ENCODE peak calls at places on chromosomes 2 and 18, in eight cellular contexts. N is cardiac muscle cell, D is fibroblast of villous mesenchyme, S is astrocyte of the spinal cord, M is vagina, G is GM23338, H is choroid plexus epithelial cell, Q is IMR-90. C is an unnamed sample.

GRCh38 chr2:241950878-241951331 is 81.4 kb downstream of the RTP5 start:
- DNase-seq in Q (peak; percentile 49), S (peak; percentile 59), N (peak; percentile 85), G (peak; percentile 97), D (peak; percentile 70), M (no peak), H (peak; percentile 77), C (no peak)

GRCh38 chr18:8536922-8537321 is 72.3 kb upstream of the RAB12 start:
- DNase-seq in H (no peak), M (no peak), D (no peak), N (no peak), S (no peak), Q (no peak), G (no peak), C (no peak)

GRCh38 chr2:188518391-188518790 is 226.7 kb downstream of the GULP1 start:
- DNase-seq in G (no peak), S (peak; percentile 32), Q (peak; percentile 49), H (peak; percentile 42), M (no peak), D (peak; percentile 76), N (no peak), C (no peak)

GRCh38 chr2:204127238-204127637 is 190.7 kb downstream of the ICOS start:
- DNase-seq in D (peak; percentile 6), Q (no peak), M (no peak), S (peak; percentile 27), G (no peak), H (peak; percentile 25), N (peak; percentile 47), C (no peak)

GRCh38 chr18:80004600-80005342 is 16.4 kb upstream of the TXNL4A start:
- DNase-seq in Q (no peak), D (no peak), M (no peak), H (no peak), S (no peak), G (no peak), N (no peak), C (no peak)

GRCh38 chr18:31064130-31064529 is 21.6 kb upstream of the DSC3 start:
- DNase-seq in D (no peak), Q (no peak), M (no peak), S (peak; percentile 12), G (no peak), N (no peak), H (no peak), C (no peak)

GRCh38 chr2:66897181-66897580 is 462.3 kb downstream of the MEIS1 start:
- DNase-seq in S (peak; percentile 20), D (no peak), N (no peak), G (no peak), M (no peak), H (peak; percentile 43), Q (peak; percentile 65), C (no peak)

GRCh38 chr18:70499218-70499691 is 210.4 kb downstream of the SOCS6 start:
- DNase-seq in G (peak; percentile 6), Q (no peak), S (no peak), N (no peak), D (peak; percentile 1), M (no peak), H (no peak), C (no peak)

GRCh38 chr2:182784777-182785176 is 68.7 kb downstream of the DNAJC10 start:
- DNase-seq in D (peak; percentile 61), G (peak; percentile 64), S (peak; percentile 63), Q (peak; percentile 60), H (peak; percentile 82), M (no peak), N (peak; percentile 36), C (no peak)

GRCh38 chr18:49726564-49726963 is 86.8 kb downstream of the ACAA2 start:
- DNase-seq in M (no peak), H (peak; percentile 56), G (no peak), N (no peak), S (no peak), D (no peak), Q (peak; percentile 13), C (no peak)

GRCh38 chr18:49727816-49728215 is 85.5 kb downstream of the ACAA2 start:
- DNase-seq in N (no peak), S (no peak), H (no peak), D (no peak), Q (no peak), M (no peak), G (no peak), C (no peak)

GRCh38 chr18:49723648-49724180 is 89.6 kb downstream of the ACAA2 start:
- DNase-seq in Q (peak; percentile 51), S (peak; percentile 54), H (no peak), N (no peak), D (peak; percentile 45), G (no peak), M (no peak), C (no peak)

GRCh38 chr18:49728542-49728941 is 84.8 kb downstream of the ACAA2 start:
- DNase-seq in Q (no peak), H (peak; percentile 62), G (peak; percentile 82), M (no peak), D (peak; percentile 44), S (peak; percentile 30), N (peak; percentile 38), C (no peak)

GRCh38 chr18:49725809-49726514 is 87.4 kb downstream of the ACAA2 start:
- DNase-seq in M (no peak), D (peak; percentile 99), Q (peak; percentile 98), S (peak; percentile 99), G (peak; percentile 83), N (peak; percentile 56), H (peak; percentile 99), C (peak; percentile 84)
- TF ChIP-seq CTCF in M (no peak), D (peak; percentile 29), Q (peak; percentile 28), S (peak; percentile 18), G (no peak), N (peak; percentile 20), H (peak; percentile 50), C (no peak)

GRCh38 chr18:34918856-34919255 is 122.4 kb upstream of the MAPRE2 start:
- DNase-seq in N (peak; percentile 19), M (no peak), Q (no peak), D (no peak), G (no peak), H (no peak), S (no peak), C (no peak)
- TF ChIP-seq CTCF in N (no peak), M (no peak), Q (no peak), D (no peak), G (no peak), H (no peak), S (no peak), C (no peak)

GRCh38 chr2:219279916-219280516 is 850 bp downstream of the DNAJB2 start:
- DNase-seq in M (no peak), D (no peak), G (no peak), N (no peak), S (no peak), Q (no peak), H (no peak), C (no peak)
- TF ChIP-seq CTCF in M (no peak), D (peak; percentile 1), G (no peak), N (no peak), S (no peak), Q (no peak), H (peak; percentile 2), C (peak; percentile 0)

GRCh38 chr2:48400553-48401179 is 129.3 kb upstream of the STON1 start:
- DNase-seq in G (no peak), H (no peak), S (no peak), M (no peak), D (no peak), Q (no peak), N (no peak), C (no peak)

GRCh38 chr2:48395658-48396057 is 134.3 kb upstream of the STON1 start:
- DNase-seq in Q (no peak), H (no peak), G (no peak), M (no peak), S (no peak), N (no peak), D (no peak), C (no peak)

GRCh38 chr2:48399828-48400552 is 130.0 kb upstream of the STON1 start:
- DNase-seq in H (no peak), M (no peak), S (no peak), Q (no peak), G (no peak), N (no peak), D (no peak), C (no peak)

GRCh38 chr2:48397846-48398245 is 132.1 kb upstream of the STON1 start:
- DNase-seq in M (no peak), H (no peak), G (no peak), N (peak; percentile 59), D (no peak), Q (no peak), S (no peak), C (no peak)

DNA sequence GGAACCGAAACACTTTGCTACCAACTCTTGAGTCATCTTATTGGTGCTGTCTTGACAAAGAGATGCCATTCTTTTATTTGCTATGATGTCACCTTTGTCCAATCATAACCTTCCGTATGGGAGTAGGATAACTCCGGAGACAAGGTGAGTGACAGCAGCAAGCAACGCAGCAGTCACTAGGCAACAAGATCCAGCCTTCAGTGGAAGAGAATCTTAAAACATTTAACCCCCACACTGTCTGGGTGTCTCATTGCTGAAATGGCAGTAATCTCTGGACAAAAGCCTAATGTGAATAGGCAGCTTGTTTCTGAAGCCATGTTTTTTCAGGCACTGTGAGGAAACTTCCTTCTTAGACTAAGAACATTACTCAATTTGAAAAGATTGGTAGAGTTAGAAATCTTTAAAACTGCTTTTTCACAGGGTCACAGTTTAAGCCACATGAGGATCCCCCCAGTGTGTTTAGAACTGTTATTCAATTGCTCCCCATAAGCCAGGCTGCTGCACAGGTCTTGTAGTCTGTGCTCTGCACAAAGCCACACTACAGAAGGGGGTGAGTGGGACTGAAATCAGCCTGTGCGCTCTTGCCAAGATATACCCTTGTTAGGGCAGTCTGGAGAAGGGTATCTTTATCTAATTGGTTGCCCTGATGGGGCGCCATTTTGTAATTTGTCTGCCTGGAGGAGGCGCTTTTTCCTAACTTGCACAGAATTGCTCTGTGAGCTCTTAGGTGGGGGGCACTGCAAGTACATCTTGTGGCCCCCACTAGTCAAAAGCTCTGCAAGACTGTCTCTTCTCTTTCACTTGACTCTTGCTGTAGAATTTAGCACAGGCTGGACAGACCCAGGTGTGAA is 131.4 kb upstream of the STON1 start:
- DNase-seq in Q (no peak), N (no peak), H (peak; percentile 7), D (no peak), S (no peak), G (peak; percentile 17), M (no peak), C (no peak)
- TF ChIP-seq CTCF in Q (no peak), N (no peak), H (no peak), D (no peak), S (no peak), G (peak; percentile 2), M (no peak), C (no peak)

DNA sequence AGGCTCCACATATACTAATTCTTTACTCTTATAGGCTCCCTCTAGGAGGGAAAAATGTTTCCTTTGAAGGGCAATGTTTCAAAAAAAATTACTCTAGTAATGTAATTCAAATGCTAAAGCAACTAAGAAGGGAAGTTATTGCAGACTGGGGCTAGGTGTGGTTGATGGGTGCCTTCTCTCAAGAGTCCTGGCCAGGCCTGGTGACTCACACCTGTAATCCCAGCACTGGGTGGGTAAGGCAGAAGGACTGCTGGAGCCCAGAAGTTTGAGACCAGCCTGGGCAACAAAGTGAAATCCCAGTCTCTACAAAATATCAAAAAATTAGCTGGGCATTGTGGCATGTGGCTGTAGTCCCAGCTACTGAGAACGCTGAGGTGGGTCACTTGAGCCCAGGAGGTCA is 31.2 kb upstream of the CDKL4 start:
- DNase-seq in M (no peak), Q (peak; percentile 8), D (no peak), S (no peak), H (no peak), N (no peak), G (no peak), C (no peak)
- TF ChIP-seq CTCF in M (no peak), Q (no peak), D (no peak), S (no peak), H (no peak), N (no peak), G (no peak), C (no peak)

C was measured in AG09319.